ENCODE peak calls at places on chromosomes 3 and 15, in four cellular contexts. P is GM13977, Q is H1, V is AG08395. I is an unnamed sample.

GRCh38 chr3:27679691-27680090 is 42.4 kb downstream of the EOMES start:
- DNase-seq in P (no peak), Q (no peak), V (no peak), I (no peak)

GRCh38 chr15:68298336-68298735 is 20.8 kb downstream of the FEM1B start:
- DNase-seq in P (no peak), Q (no peak), V (no peak), I (no peak)

GRCh38 chr3:194906229-194906629 is 220.5 kb downstream of the FAM43A start:
- DNase-seq in P (no peak), V (no peak), Q (no peak), I (no peak)

GRCh38 chr15:60155661-60156060 is 151.6 kb downstream of the FOXB1 start:
- DNase-seq in Q (no peak), V (peak; percentile 52), P (no peak), I (no peak)

GRCh38 chr15:72507402-72507801 is 33.3 kb downstream of the ARIH1 start:
- DNase-seq in P (no peak), V (no peak), Q (no peak), I (no peak)

GRCh38 chr3:138389841-138390581 is 41.6 kb downstream of the MRAS start:
- DNase-seq in V (peak; percentile 92), P (no peak), Q (no peak), I (peak; percentile 53)

GRCh38 chr15:52011711-52012144 is 7.3 kb upstream of the MAPK6 start:
- DNase-seq in P (no peak), V (no peak), Q (no peak), I (no peak)

GRCh38 chr15:72890043-72890442 is 106.5 kb upstream of the ADPGK start:
- DNase-seq in Q (no peak), P (no peak), V (no peak), I (no peak)

GRCh38 chr15:95405447-95405846 is 925.1 kb upstream of the NR2F2 start:
- DNase-seq in V (no peak), Q (no peak), P (no peak), I (no peak)

GRCh38 chr3:123660900-123661299 is 76.0 kb upstream of the HACD2 start:
- DNase-seq in Q (no peak), P (no peak), V (peak; percentile 95), I (no peak)

GRCh38 chr3:182330647-182331046 is 462.7 kb upstream of the ATP11B start:
- DNase-seq in V (no peak), P (no peak), Q (no peak), I (no peak)

GRCh38 chr3:141312359-141313090 is 55.8 kb upstream of the ZBTB38 start:
- DNase-seq in P (no peak), V (no peak), Q (no peak), I (no peak)

GRCh38 chr15:71512281-71513016 is 297.9 kb upstream of the NR2E3 start:
- DNase-seq in P (no peak), Q (no peak), V (no peak), I (peak; percentile 45)

GRCh38 chr15:57333487-57333886 is 42.8 kb upstream of the CGNL1 start:
- DNase-seq in V (no peak), Q (no peak), P (no peak), I (no peak)

GRCh38 chr3:193987186-193987585 is 148.8 kb upstream of the HES1 start:
- DNase-seq in V (no peak), P (no peak), Q (no peak), I (no peak)

GRCh38 chr3:109644332-109644731 is 307.0 kb upstream of the DPPA4 start:
- DNase-seq in Q (no peak), V (no peak), P (no peak), I (no peak)

GRCh38 chr3:73718326-73719110 is 93.8 kb upstream of the PDZRN3 start:
- DNase-seq in Q (no peak), V (no peak), P (no peak), I (no peak)

GRCh38 chr3:193593666-193594025 is 638 bp downstream of the OPA1 start:
- DNase-seq in P (peak; percentile 50), Q (no peak), V (peak; percentile 19), I (no peak)